ENCODE peak calls at places on chromosomes 3 and 15, in nine cellular contexts. One of them, this sample, is unnamed.
A peak's percentile ranks its signal among the peaks of the same experiment; 100 is the strongest.

GRCh38 chr3:66508461-66508860 is 7.6 kb upstream of the LRIG1 start:
- DNase-seq in HCT116: no peak
- DNase-seq in thyroid gland: no peak
- DNase-seq in pancreas: no peak
- DNase-seq in neural crest cell: no peak
- DNase-seq in Caco-2: no peak
- DNase-seq in tibial nerve: no peak
- DNase-seq in endothelial cell: no peak
- DNase-seq in Peyer's patch: no peak
- DNase-seq in this sample: no peak

GRCh38 chr3:119600732-119601131 is 3.0 kb downstream of the PLA1A start:
- DNase-seq in endothelial cell: peak; percentile 7
- DNase-seq in Caco-2: peak; percentile 12
- DNase-seq in thyroid gland: peak; percentile 51
- DNase-seq in HCT116: peak; percentile 10
- DNase-seq in tibial nerve: no peak
- DNase-seq in pancreas: no peak
- DNase-seq in Peyer's patch: peak; percentile 56
- DNase-seq in neural crest cell: no peak
- DNase-seq in this sample: no peak

GRCh38 chr3:186025161-186025560 is 83.7 kb downstream of the ETV5 start:
- DNase-seq in neural crest cell: no peak
- DNase-seq in pancreas: no peak
- DNase-seq in Caco-2: no peak
- DNase-seq in thyroid gland: no peak
- DNase-seq in HCT116: no peak
- DNase-seq in tibial nerve: no peak
- DNase-seq in endothelial cell: no peak
- DNase-seq in Peyer's patch: no peak
- DNase-seq in this sample: no peak

GRCh38 chr3:5376761-5377160 is 189.3 kb downstream of the EDEM1 start:
- DNase-seq in tibial nerve: no peak
- DNase-seq in Caco-2: peak; percentile 74
- DNase-seq in pancreas: no peak
- DNase-seq in HCT116: no peak
- DNase-seq in neural crest cell: no peak
- DNase-seq in Peyer's patch: peak; percentile 71
- DNase-seq in thyroid gland: no peak
- DNase-seq in endothelial cell: no peak
- DNase-seq in this sample: no peak

GRCh38 chr3:126951561-126951960 is 31.4 kb upstream of the PLXNA1 start:
- DNase-seq in tibial nerve: no peak
- DNase-seq in HCT116: no peak
- DNase-seq in pancreas: no peak
- DNase-seq in neural crest cell: no peak
- DNase-seq in Caco-2: no peak
- DNase-seq in Peyer's patch: peak; percentile 37
- DNase-seq in thyroid gland: no peak
- DNase-seq in endothelial cell: no peak
- DNase-seq in this sample: no peak

GRCh38 chr3:56845505-56845904 is 43.8 kb upstream of the ARHGEF3 start:
- DNase-seq in tibial nerve: no peak
- DNase-seq in neural crest cell: no peak
- DNase-seq in HCT116: no peak
- DNase-seq in pancreas: no peak
- DNase-seq in Caco-2: no peak
- DNase-seq in endothelial cell: no peak
- DNase-seq in Peyer's patch: no peak
- DNase-seq in thyroid gland: no peak
- DNase-seq in this sample: no peak

GRCh38 chr15:85689729-85690128 is 105.0 kb downstream of the KLHL25 start:
- DNase-seq in neural crest cell: peak; percentile 11
- DNase-seq in endothelial cell: peak; percentile 39
- DNase-seq in pancreas: no peak
- DNase-seq in Peyer's patch: peak; percentile 86
- DNase-seq in Caco-2: no peak
- DNase-seq in thyroid gland: peak; percentile 67
- DNase-seq in HCT116: no peak
- DNase-seq in tibial nerve: peak; percentile 52
- DNase-seq in this sample: no peak

GRCh38 chr3:126132751-126133511 is 47.5 kb downstream of the ALDH1L1 start:
- DNase-seq in pancreas: no peak
- DNase-seq in tibial nerve: no peak
- DNase-seq in Caco-2: peak; percentile 30
- DNase-seq in thyroid gland: peak; percentile 18
- DNase-seq in Peyer's patch: peak; percentile 26
- DNase-seq in HCT116: no peak
- DNase-seq in endothelial cell: no peak
- DNase-seq in neural crest cell: no peak
- DNase-seq in this sample: no peak

GRCh38 chr15:36301931-36302330 is 277.5 kb upstream of the CDIN1 start:
- DNase-seq in Caco-2: no peak
- DNase-seq in pancreas: no peak
- DNase-seq in Peyer's patch: no peak
- DNase-seq in endothelial cell: no peak
- DNase-seq in tibial nerve: no peak
- DNase-seq in HCT116: no peak
- DNase-seq in neural crest cell: no peak
- DNase-seq in thyroid gland: no peak
- DNase-seq in this sample: no peak

GRCh38 chr3:24058940-24059705 is 114.0 kb downstream of the NR1D2 start:
- DNase-seq in HCT116: no peak
- DNase-seq in thyroid gland: peak; percentile 44
- DNase-seq in endothelial cell: no peak
- DNase-seq in neural crest cell: no peak
- DNase-seq in tibial nerve: no peak
- DNase-seq in Peyer's patch: no peak
- DNase-seq in pancreas: no peak
- DNase-seq in Caco-2: no peak
- DNase-seq in this sample: no peak

GRCh38 chr15:25790003-25790660 is 73.0 kb downstream of the ATP10A start:
- DNase-seq in Peyer's patch: peak; percentile 67
- DNase-seq in endothelial cell: no peak
- DNase-seq in Caco-2: no peak
- DNase-seq in HCT116: no peak
- DNase-seq in thyroid gland: no peak
- DNase-seq in neural crest cell: no peak
- DNase-seq in pancreas: peak; percentile 7
- DNase-seq in tibial nerve: peak; percentile 84
- DNase-seq in this sample: no peak

GRCh38 chr3:46970391-46971091 is 6.0 kb downstream of the CCDC12 start:
- DNase-seq in thyroid gland: no peak
- DNase-seq in tibial nerve: no peak
- DNase-seq in Peyer's patch: no peak
- DNase-seq in Caco-2: no peak
- DNase-seq in pancreas: peak; percentile 88
- DNase-seq in HCT116: no peak
- DNase-seq in neural crest cell: no peak
- DNase-seq in endothelial cell: no peak
- DNase-seq in this sample: no peak

GRCh38 chr3:51717446-51717845 is 10.6 kb downstream of the GRM2 start:
- DNase-seq in endothelial cell: no peak
- DNase-seq in HCT116: no peak
- DNase-seq in Caco-2: no peak
- DNase-seq in thyroid gland: no peak
- DNase-seq in pancreas: no peak
- DNase-seq in neural crest cell: no peak
- DNase-seq in tibial nerve: no peak
- DNase-seq in Peyer's patch: peak; percentile 41
- DNase-seq in this sample: no peak

GRCh38 chr15:99909914-99910313 is 176.7 kb upstream of the LYSMD4 start:
- DNase-seq in thyroid gland: peak; percentile 85
- DNase-seq in Peyer's patch: no peak
- DNase-seq in HCT116: peak; percentile 38
- DNase-seq in neural crest cell: no peak
- DNase-seq in endothelial cell: no peak
- DNase-seq in pancreas: no peak
- DNase-seq in Caco-2: peak; percentile 19
- DNase-seq in tibial nerve: no peak
- DNase-seq in this sample: no peak
- TF ChIP-seq CTCF in thyroid gland: peak; percentile 83
- TF ChIP-seq CTCF in Peyer's patch: no peak
- TF ChIP-seq CTCF in HCT116: peak; percentile 40
- TF ChIP-seq CTCF in neural crest cell: peak; percentile 33
- TF ChIP-seq CTCF in endothelial cell: no peak
- TF ChIP-seq CTCF in pancreas: no peak
- TF ChIP-seq CTCF in Caco-2: peak; percentile 12
- TF ChIP-seq CTCF in tibial nerve: no peak
- TF ChIP-seq CTCF in this sample: no peak

DNA sequence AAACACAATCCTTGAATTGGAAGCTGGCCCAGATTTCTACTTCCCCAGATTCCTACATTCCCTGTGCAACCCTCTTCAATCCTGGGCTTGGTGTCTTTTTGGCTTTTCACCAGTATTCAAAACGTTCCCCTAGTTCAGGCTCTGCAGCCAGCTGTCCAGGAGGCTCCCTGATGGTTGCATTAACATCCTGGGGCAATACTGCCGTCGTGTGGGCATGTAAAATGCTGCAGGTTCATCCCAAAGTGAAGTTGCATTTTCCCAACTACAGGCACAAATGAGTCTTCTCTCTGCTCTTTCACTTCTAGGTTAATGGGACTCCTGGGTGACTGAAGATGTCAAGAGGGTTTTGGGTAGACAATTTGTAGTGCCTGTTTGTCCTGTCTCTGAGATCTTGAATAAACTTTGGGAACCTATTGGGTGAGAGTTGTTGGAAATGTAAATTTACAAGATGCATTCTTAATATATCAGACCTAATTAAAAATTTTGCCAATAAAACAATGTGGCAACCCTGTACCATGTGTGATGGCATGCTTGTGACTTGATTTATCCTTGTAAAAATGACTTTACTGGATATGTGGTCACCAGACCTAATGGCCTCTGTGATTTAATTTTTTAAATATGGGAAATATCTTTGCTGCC is 28.6 kb downstream of the SOX14 start:
- DNase-seq in thyroid gland: peak; percentile 62
- DNase-seq in Peyer's patch: no peak
- DNase-seq in neural crest cell: peak; percentile 8
- DNase-seq in Caco-2: peak; percentile 49
- DNase-seq in tibial nerve: peak; percentile 36
- DNase-seq in HCT116: peak; percentile 34
- DNase-seq in pancreas: no peak
- DNase-seq in endothelial cell: peak; percentile 57
- DNase-seq in this sample: no peak
- TF ChIP-seq CTCF in thyroid gland: peak; percentile 77
- TF ChIP-seq CTCF in Peyer's patch: no peak
- TF ChIP-seq CTCF in neural crest cell: peak; percentile 73
- TF ChIP-seq CTCF in Caco-2: peak; percentile 58
- TF ChIP-seq CTCF in tibial nerve: no peak
- TF ChIP-seq CTCF in HCT116: peak; percentile 62
- TF ChIP-seq CTCF in pancreas: peak; percentile 41
- TF ChIP-seq CTCF in endothelial cell: peak; percentile 60
- TF ChIP-seq CTCF in this sample: no peak

GRCh38 chr15:52121006-52121405 is 8.4 kb upstream of the BCL2L10 start:
- DNase-seq in Caco-2: no peak
- DNase-seq in Peyer's patch: peak; percentile 37
- DNase-seq in endothelial cell: no peak
- DNase-seq in HCT116: no peak
- DNase-seq in tibial nerve: no peak
- DNase-seq in neural crest cell: no peak
- DNase-seq in thyroid gland: no peak
- DNase-seq in pancreas: no peak
- DNase-seq in this sample: no peak

GRCh38 chr15:52121896-52122295 is 9.3 kb upstream of the BCL2L10 start:
- DNase-seq in neural crest cell: no peak
- DNase-seq in HCT116: no peak
- DNase-seq in thyroid gland: no peak
- DNase-seq in tibial nerve: no peak
- DNase-seq in Peyer's patch: peak; percentile 26
- DNase-seq in endothelial cell: no peak
- DNase-seq in pancreas: no peak
- DNase-seq in Caco-2: no peak
- DNase-seq in this sample: no peak

GRCh38 chr15:52118969-52119749 is 6.6 kb upstream of the BCL2L10 start:
- DNase-seq in Caco-2: no peak
- DNase-seq in endothelial cell: no peak
- DNase-seq in pancreas: no peak
- DNase-seq in thyroid gland: no peak
- DNase-seq in tibial nerve: no peak
- DNase-seq in Peyer's patch: no peak
- DNase-seq in HCT116: no peak
- DNase-seq in neural crest cell: no peak
- DNase-seq in this sample: no peak

GRCh38 chr15:52117549-52117948 is 5.0 kb upstream of the BCL2L10 start:
- DNase-seq in endothelial cell: no peak
- DNase-seq in HCT116: no peak
- DNase-seq in Peyer's patch: no peak
- DNase-seq in pancreas: no peak
- DNase-seq in tibial nerve: no peak
- DNase-seq in thyroid gland: no peak
- DNase-seq in Caco-2: no peak
- DNase-seq in neural crest cell: no peak
- DNase-seq in this sample: no peak

DNA sequence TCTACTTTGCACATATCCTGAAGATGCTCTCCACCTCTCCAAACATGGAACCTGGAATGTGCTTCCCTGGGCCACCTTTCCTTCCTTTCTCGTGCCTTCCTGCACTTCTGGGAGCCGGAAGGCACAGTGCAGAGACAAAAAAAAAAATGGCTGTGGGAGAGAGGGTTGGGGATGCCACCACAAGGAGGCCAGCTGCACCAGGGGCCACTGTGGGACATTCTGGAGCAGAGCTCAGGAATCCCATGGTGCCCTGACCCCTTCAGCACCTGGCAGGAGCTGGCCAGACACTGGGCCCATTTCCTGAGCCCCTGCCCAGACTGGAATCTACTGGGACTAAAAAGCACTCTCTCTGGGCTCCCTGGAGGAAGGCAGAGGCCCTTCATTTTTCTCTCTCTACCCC is 7.9 kb upstream of the BCL2L10 start:
- DNase-seq in Caco-2: no peak
- DNase-seq in thyroid gland: no peak
- DNase-seq in endothelial cell: no peak
- DNase-seq in Peyer's patch: no peak
- DNase-seq in neural crest cell: no peak
- DNase-seq in HCT116: no peak
- DNase-seq in pancreas: no peak
- DNase-seq in tibial nerve: no peak
- DNase-seq in this sample: no peak
- TF ChIP-seq CTCF in Caco-2: no peak
- TF ChIP-seq CTCF in thyroid gland: no peak
- TF ChIP-seq CTCF in endothelial cell: no peak
- TF ChIP-seq CTCF in Peyer's patch: no peak
- TF ChIP-seq CTCF in neural crest cell: no peak
- TF ChIP-seq CTCF in HCT116: no peak
- TF ChIP-seq CTCF in pancreas: no peak
- TF ChIP-seq CTCF in tibial nerve: no peak
- TF ChIP-seq CTCF in this sample: no peak

DNA sequence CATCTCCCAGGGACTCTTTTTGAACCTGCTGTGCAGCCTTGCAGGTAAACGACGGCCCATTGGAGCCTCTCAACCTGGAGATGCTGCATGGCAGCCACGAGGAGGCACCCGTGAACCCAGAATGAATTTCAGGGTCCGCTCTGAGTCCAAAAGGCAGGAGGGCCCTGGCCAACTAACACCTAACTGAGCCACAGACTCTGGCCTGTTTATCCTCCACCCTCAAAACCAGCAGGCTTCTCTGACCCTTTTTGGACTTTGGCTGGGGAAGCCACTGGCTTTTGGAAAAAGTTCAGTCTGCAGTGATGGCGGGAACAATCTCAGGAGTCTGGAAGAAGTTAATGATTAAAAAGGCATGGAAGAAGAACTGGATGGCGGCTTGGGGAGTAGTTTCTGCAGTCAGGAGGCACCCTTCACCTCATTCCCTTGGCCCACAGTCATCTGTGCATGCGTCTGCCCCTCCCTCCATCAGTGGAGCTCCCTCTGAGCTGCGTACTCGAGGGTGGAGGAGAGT is 4.1 kb downstream of the PXYLP1 start:
- DNase-seq in Caco-2: peak; percentile 14
- DNase-seq in Peyer's patch: peak; percentile 72
- DNase-seq in pancreas: no peak
- DNase-seq in tibial nerve: no peak
- DNase-seq in endothelial cell: no peak
- DNase-seq in HCT116: no peak
- DNase-seq in neural crest cell: no peak
- DNase-seq in thyroid gland: no peak
- DNase-seq in this sample: no peak
- TF ChIP-seq CTCF in Caco-2: peak; percentile 15
- TF ChIP-seq CTCF in Peyer's patch: no peak
- TF ChIP-seq CTCF in pancreas: no peak
- TF ChIP-seq CTCF in tibial nerve: no peak
- TF ChIP-seq CTCF in endothelial cell: no peak
- TF ChIP-seq CTCF in HCT116: no peak
- TF ChIP-seq CTCF in neural crest cell: no peak
- TF ChIP-seq CTCF in thyroid gland: no peak
- TF ChIP-seq CTCF in this sample: no peak